ENCODE peak calls at places on chromosomes 2 and 18, in eight cellular contexts. V is IMR-90, O is adrenal gland, G is AG09309, T is cardiac muscle cell, Y is heart left ventricle, W is NB4, D is HL-60. C is an unnamed sample.

GRCh38 chr2:37784071-37784758 is 112.8 kb upstream of the CDC42EP3 start:
- DNase-seq in V (no peak), O (no peak), G (no peak), T (no peak), Y (no peak), W (no peak), D (no peak), C (no peak)

GRCh38 chr2:39232141-39232540 is 11.6 kb downstream of the CDKL4 start:
- DNase-seq in V (peak; percentile 15), O (no peak), G (peak; percentile 27), T (no peak), Y (no peak), W (no peak), D (no peak), C (no peak)

GRCh38 chr2:60550151-60550983 is 3.1 kb downstream of the BCL11A start:
- DNase-seq in V (peak; percentile 82), O (peak; percentile 83), G (peak; percentile 59), T (peak; percentile 90), Y (peak; percentile 79), W (peak; percentile 96), D (peak; percentile 67), C (peak; percentile 89)

GRCh38 chr2:181553244-181553643 is 96.1 kb downstream of the ITGA4 start:
- DNase-seq in V (no peak), O (no peak), G (no peak), T (no peak), Y (no peak), W (no peak), D (no peak), C (no peak)

GRCh38 chr2:211760103-211760502 is 778.5 kb downstream of the ERBB4 start:
- DNase-seq in V (no peak), O (no peak), G (no peak), T (no peak), Y (no peak), W (no peak), D (no peak), C (no peak)

GRCh38 chr2:197708331-197708730 is 3.2 kb downstream of the MARS2 start:
- DNase-seq in V (peak; percentile 80), O (no peak), G (peak; percentile 44), T (peak; percentile 74), Y (no peak), W (peak; percentile 12), D (no peak), C (peak; percentile 76)

GRCh38 chr18:3494245-3494526 is 44.2 kb downstream of the TGIF1 start:
- DNase-seq in V (no peak), O (no peak), G (no peak), T (no peak), Y (no peak), W (no peak), D (no peak), C (no peak)

GRCh38 chr2:58732999-58733398 is 491.9 kb upstream of the FANCL start:
- DNase-seq in V (no peak), O (no peak), G (no peak), T (no peak), Y (no peak), W (no peak), D (no peak), C (no peak)

GRCh38 chr2:9774266-9774665 is 69.0 kb upstream of the TAF1B start:
- DNase-seq in V (no peak), O (no peak), G (no peak), T (peak; percentile 38), Y (peak; percentile 69), W (no peak), D (no peak), C (no peak)

GRCh38 chr2:41004700-41005099 is 552.8 kb upstream of the SLC8A1 start:
- DNase-seq in V (no peak), O (no peak), G (no peak), T (no peak), Y (no peak), W (no peak), D (no peak), C (no peak)

GRCh38 chr2:160347269-160347863 is 146.2 kb downstream of the RBMS1 start:
- DNase-seq in V (peak; percentile 46), O (no peak), G (no peak), T (peak; percentile 52), Y (no peak), W (no peak), D (no peak), C (peak; percentile 46)

GRCh38 chr2:113012436-113013335 is 7.4 kb downstream of the IL36A start:
- DNase-seq in V (peak; percentile 36), O (no peak), G (peak; percentile 31), T (peak; percentile 18), Y (no peak), W (no peak), D (no peak), C (peak; percentile 18)

GRCh38 chr18:63237911-63238710 is 81.5 kb downstream of the BCL2 start:
- DNase-seq in V (peak; percentile 85), O (no peak), G (peak; percentile 68), T (peak; percentile 95), Y (peak; percentile 40), W (no peak), D (no peak), C (peak; percentile 95)

GRCh38 chr2:164485541-164485940 is 135.7 kb downstream of the GRB14 start:
- DNase-seq in V (no peak), O (no peak), G (no peak), T (peak; percentile 64), Y (no peak), W (no peak), D (no peak), C (peak; percentile 26)

GRCh38 chr2:235551965-235552364 is 58.1 kb downstream of the AGAP1 start:
- DNase-seq in V (peak; percentile 48), O (peak; percentile 32), G (peak; percentile 17), T (peak; percentile 47), Y (peak; percentile 37), W (peak; percentile 76), D (no peak), C (peak; percentile 57)

GRCh38 chr2:149797030-149797429 is 209.5 kb upstream of the MMADHC start:
- DNase-seq in V (no peak), O (no peak), G (no peak), T (no peak), Y (no peak), W (no peak), D (no peak), C (no peak)

GRCh38 chr2:164934790-164935466 is 20.4 kb downstream of the SLC38A11 start:
- DNase-seq in V (no peak), O (no peak), G (no peak), T (no peak), Y (no peak), W (no peak), D (no peak), C (no peak)

GRCh38 chr2:226766352-226767055 is 33.1 kb downstream of the IRS1 start:
- DNase-seq in V (peak; percentile 80), O (no peak), G (no peak), T (no peak), Y (no peak), W (no peak), D (no peak), C (no peak)
- H3K4me3 ChIP-seq in V (no peak overlapping the region), O (no peak overlapping the region), G (no peak overlapping the region), T (no peak overlapping the region), Y (no peak overlapping the region), W (no peak overlapping the region), D (no peak overlapping the region), C (no peak overlapping the region)

GRCh38 chr2:156435725-156436476 is at the start of gene GPD2:
- DNase-seq in V (peak; percentile 82), O (peak; percentile 92), G (peak; percentile 59), T (peak; percentile 94), Y (peak; percentile 94), W (peak; percentile 24), D (peak; percentile 30), C (peak; percentile 88)
- TF ChIP-seq CTCF in V (no peak), O (no peak), G (peak; percentile 3), T (peak; percentile 10), Y (peak; percentile 18), W (no peak), D (no peak), C (no peak)

GRCh38 chr18:1020731-1021344 is 116.2 kb downstream of the ADCYAP1 start:
- DNase-seq in V (no peak), O (no peak), G (no peak), T (no peak), Y (no peak), W (no peak), D (no peak), C (no peak)

GRCh38 chr18:1015777-1016176 is 111.1 kb downstream of the ADCYAP1 start:
- DNase-seq in V (no peak), O (no peak), G (no peak), T (peak; percentile 33), Y (no peak), W (no peak), D (no peak), C (no peak)

GRCh38 chr18:1017679-1018078 is 113.0 kb downstream of the ADCYAP1 start:
- DNase-seq in V (no peak), O (no peak), G (no peak), T (no peak), Y (no peak), W (no peak), D (no peak), C (no peak)

GRCh38 chr18:1017227-1017626 is 112.6 kb downstream of the ADCYAP1 start:
- DNase-seq in V (no peak), O (no peak), G (no peak), T (no peak), Y (no peak), W (no peak), D (no peak), C (no peak)

DNA sequence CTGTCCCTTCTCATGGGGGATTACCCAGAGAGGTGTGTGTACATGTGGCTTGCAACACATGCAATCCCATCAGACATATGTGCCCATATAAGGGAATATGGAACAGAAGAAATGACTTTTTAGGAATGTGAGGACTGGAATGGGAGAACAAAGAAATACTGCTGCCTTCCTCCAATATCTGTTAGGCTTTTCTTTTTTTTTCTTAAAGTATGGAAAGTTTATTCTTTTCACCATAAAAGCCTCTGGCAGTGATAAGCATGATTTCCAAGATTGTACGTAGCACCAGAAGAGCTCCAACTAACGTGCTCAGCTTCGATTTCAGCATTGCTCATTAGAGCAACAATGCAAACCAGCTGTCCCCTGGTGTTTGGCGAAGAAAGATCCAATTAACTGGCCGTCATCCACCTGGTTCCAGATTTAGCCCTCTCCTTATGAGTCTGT is 113.6 kb downstream of the ADCYAP1 start:
- DNase-seq in V (peak; percentile 10), O (no peak), G (no peak), T (peak; percentile 83), Y (no peak), W (no peak), D (no peak), C (peak; percentile 82)
- H3K4me3 ChIP-seq in V (no peak overlapping the region), O (no peak overlapping the region), G (no peak overlapping the region), T (no peak overlapping the region), Y (no peak overlapping the region), W (no peak overlapping the region), D (no peak overlapping the region), C (no peak overlapping the region)

GRCh38 chr2:150856596-150857281 is 369.3 kb upstream of the RND3 start:
- DNase-seq in V (peak; percentile 4), O (no peak), G (no peak), T (no peak), Y (no peak), W (no peak), D (no peak), C (no peak)

GRCh38 chr2:150850641-150851040 is 363.2 kb upstream of the RND3 start:
- DNase-seq in V (no peak), O (no peak), G (no peak), T (no peak), Y (no peak), W (no peak), D (no peak), C (no peak)

GRCh38 chr2:150847578-150847977 is 360.1 kb upstream of the RND3 start:
- DNase-seq in V (no peak), O (no peak), G (no peak), T (no peak), Y (no peak), W (no peak), D (no peak), C (no peak)

GRCh38 chr2:150859162-150859561 is 371.7 kb upstream of the RND3 start:
- DNase-seq in V (no peak), O (no peak), G (no peak), T (no peak), Y (no peak), W (no peak), D (no peak), C (no peak)

GRCh38 chr2:150853258-150853657 is 365.8 kb upstream of the RND3 start:
- DNase-seq in V (no peak), O (no peak), G (no peak), T (no peak), Y (no peak), W (no peak), D (no peak), C (no peak)
- TF ChIP-seq CTCF in V (no peak), O (no peak), G (no peak), T (no peak), Y (no peak), W (no peak), D (no peak), C (no peak)

C was measured in fibroblast of pulmonary artery.